ENCODE peak calls at places on chromosomes 5 and 9, in eight cellular contexts. T is neural progenitor cell, V is psoas muscle, L is aorta, S is vagina, X is fibroblast of lung, W is HCT116, A is A673. P is an unnamed sample. For H3K4me1, the result is how much of the 10 kb centered on the place peaks cover.

GRCh38 chr9:126664893-126665695 is 51.4 kb downstream of the LMX1B start:
- DNase-seq in L (no peak), X (no peak), W (no peak), V (no peak), A (no peak), T (peak), S (no peak), P (no peak)

GRCh38 chr5:140041492-140042421 is 1.3 kb downstream of the NRG2 start:
- DNase-seq in X (peak), S (no peak), L (peak), T (peak), V (peak), W (no peak), A (peak), P (no peak)

GRCh38 chr9:131046581-131047202 is 37.7 kb downstream of the LAMC3 start:
- DNase-seq in T (peak), S (no peak), A (peak), X (peak), L (peak), V (peak), W (peak), P (peak)

GRCh38 chr5:62460578-62460983 is 48.0 kb downstream of the IPO11 start:
- DNase-seq in L (no peak), S (no peak), A (peak), T (peak), V (no peak), W (no peak), X (peak), P (peak)

GRCh38 chr5:124111886-124112285 is 599.9 kb downstream of the CSNK1G3 start:
- DNase-seq in W (no peak), T (no peak), S (no peak), V (no peak), L (no peak), A (no peak), X (peak), P (no peak)

GRCh38 chr9:133992780-133993634 is 883 bp upstream of the VAV2 start:
- DNase-seq in A (peak), T (peak), X (peak), V (peak), W (peak), S (peak), L (peak), P (no peak)

GRCh38 chr5:150529555-150529954 is 21.6 kb downstream of the NDST1 start:
- DNase-seq in X (no peak), A (no peak), V (no peak), S (no peak), T (peak), W (no peak), L (no peak), P (no peak)

GRCh38 chr5:44952376-44952775 is 143.6 kb downstream of the MRPS30 start:
- DNase-seq in V (no peak), X (peak), W (peak), S (no peak), L (no peak), A (peak), T (peak), P (peak)

GRCh38 chr5:133928690-133929393 is 39.6 kb downstream of the C5orf15 start:
- DNase-seq in A (no peak), S (no peak), T (no peak), V (no peak), L (no peak), W (no peak), X (no peak), P (no peak)

GRCh38 chr9:121071356-121071755 is 3.4 kb upstream of the CNTRL start:
- DNase-seq in L (no peak), S (no peak), A (no peak), W (no peak), X (no peak), V (no peak), T (no peak), P (no peak)
- H3K4me3 ChIP-seq in L (peak), S (peak), A (peak), W (peak), X (peak), V (peak), T (no peak), P (no peak)

GRCh38 chr5:42990892-42991291 is 49.2 kb downstream of the ANXA2R start:
- DNase-seq in L (no peak), W (no peak), X (no peak), V (no peak), S (no peak), A (no peak), T (no peak), P (no peak)
- H3K4me1 ChIP-seq in L (under half), W (under half), X (under half), V (under half), S (under half), A (under half), T (under half), P (under half)

GRCh38 chr5:90565491-90565890 is 6.9 kb downstream of the ADGRV1 start:
- DNase-seq in L (no peak), X (no peak), W (no peak), T (no peak), A (no peak), S (no peak), V (no peak), P (no peak)

GRCh38 chr5:90563161-90563560 is 4.6 kb downstream of the ADGRV1 start:
- DNase-seq in A (no peak), L (no peak), V (no peak), T (no peak), X (no peak), W (no peak), S (no peak), P (no peak)

GRCh38 chr5:90561766-90562165 is 3.2 kb downstream of the ADGRV1 start:
- DNase-seq in L (no peak), W (no peak), X (no peak), T (no peak), V (no peak), S (no peak), A (no peak), P (no peak)

GRCh38 chr5:90560771-90561170 is 2.2 kb downstream of the ADGRV1 start:
- DNase-seq in S (no peak), T (no peak), V (no peak), L (no peak), A (peak), X (no peak), W (no peak), P (no peak)

DNA sequence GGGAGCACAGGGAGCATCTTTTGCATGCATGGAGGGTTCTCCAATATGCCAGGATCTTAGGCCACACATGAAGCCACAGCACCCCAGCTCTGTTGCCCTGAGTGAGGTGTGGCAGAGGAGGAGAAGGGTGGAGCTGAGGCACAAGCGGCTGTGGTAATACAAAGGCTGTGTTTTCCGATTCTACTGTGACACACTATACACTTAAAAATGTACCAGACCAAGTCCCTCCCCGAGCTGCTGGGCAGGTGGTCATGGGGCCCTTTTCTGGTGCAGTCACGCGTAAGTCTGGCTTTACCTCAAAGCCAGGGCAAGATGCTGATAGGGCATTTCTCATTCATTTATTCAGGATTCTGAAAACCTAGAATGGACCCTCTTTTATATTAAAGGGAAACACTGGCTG is 3.7 kb downstream of the ADGRV1 start:
- DNase-seq in W (no peak), T (peak), V (no peak), A (no peak), L (no peak), S (no peak), X (no peak), P (no peak)
- H3K27ac ChIP-seq in W (no peak), T (peak), V (no peak), A (no peak), L (no peak), S (no peak), X (no peak), P (no peak)

DNA sequence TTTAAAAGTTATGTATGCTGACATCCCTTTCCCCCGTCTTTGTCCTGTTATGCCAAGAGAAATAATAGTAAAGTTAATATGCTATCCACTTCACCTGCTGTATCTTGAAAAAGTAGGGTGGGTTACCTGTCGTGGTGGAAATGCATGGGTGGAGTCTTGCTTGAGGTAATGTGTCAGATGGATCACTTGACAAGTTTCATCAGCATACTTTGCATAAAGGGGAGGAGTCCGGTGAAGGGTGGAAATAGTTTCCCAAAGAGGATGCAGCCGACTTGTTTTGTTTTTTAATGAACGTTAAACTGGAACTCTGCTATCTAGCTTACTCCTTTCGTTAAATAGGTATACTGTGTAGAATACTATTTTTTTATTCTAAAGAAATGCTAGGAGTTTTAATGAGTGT is 9.0 kb upstream of the DMRT3 start:
- DNase-seq in W (no peak), L (no peak), X (no peak), T (peak), V (no peak), S (no peak), A (no peak), P (no peak)
- H3K4me3 ChIP-seq in W (no peak), L (no peak), X (no peak), T (peak), V (no peak), S (no peak), A (no peak), P (no peak)